ENCODE peak calls at places on chromosomes 13 and 19, in five cellular contexts. C, E, I, M and U are unnamed samples.

GRCh38 chr19:42683917-42684513 is 56.3 kb downstream of the PSG3 start:
- DNase-seq in C (no peak), E (peak; percentile 54), I (peak; percentile 57), M (no peak), U (peak; percentile 0)

GRCh38 chr13:112933649-112934048 is 35.4 kb upstream of the MCF2L start:
- DNase-seq in C (peak; percentile 50), E (no peak), I (no peak), M (no peak), U (no peak)

GRCh38 chr19:3065675-3066357 is 3.5 kb upstream of the TLE5 start:
- DNase-seq in C (no peak), E (no peak), I (no peak), M (no peak), U (no peak)

GRCh38 chr13:76917096-76917495 is 30.9 kb upstream of the KCTD12 start:
- DNase-seq in C (no peak), E (no peak), I (peak; percentile 92), M (no peak), U (no peak)

GRCh38 chr19:13007292-13008045 is 12.2 kb downstream of the NFIX start:
- DNase-seq in C (no peak), E (no peak), I (peak; percentile 42), M (no peak), U (no peak)

GRCh38 chr13:93227280-93227905 is 786 bp downstream of the GPC6 start:
- DNase-seq in C (no peak), E (no peak), I (peak; percentile 60), M (no peak), U (peak; percentile 70)

GRCh38 chr19:45508931-45509691 is 1.8 kb downstream of the VASP start:
- DNase-seq in C (peak; percentile 87), E (peak; percentile 92), I (peak; percentile 37), M (no peak), U (peak; percentile 84)

GRCh38 chr19:39599116-39599515 is 3.2 kb upstream of the LGALS13 start:
- DNase-seq in C (no peak), E (no peak), I (peak; percentile 38), M (no peak), U (peak; percentile 67)

GRCh38 chr19:14113762-14114414 is 3.7 kb downstream of the PRKACA start:
- DNase-seq in C (peak; percentile 75), E (no peak), I (no peak), M (peak; percentile 55), U (no peak)

GRCh38 chr19:5339950-5340636 is 519 bp downstream of the PTPRS start:
- DNase-seq in C (no peak), E (peak; percentile 46), I (no peak), M (no peak), U (peak; percentile 28)

GRCh38 chr19:37920591-37921450 is 13.8 kb downstream of the SIPA1L3 start:
- DNase-seq in C (no peak), E (no peak), I (no peak), M (no peak), U (no peak)

GRCh38 chr19:1122972-1123363 is 19.2 kb downstream of the GPX4 start:
- DNase-seq in C (peak; percentile 79), E (no peak), I (peak; percentile 64), M (no peak), U (peak; percentile 86)

GRCh38 chr19:18943465-18943864 is 2.4 kb upstream of the HOMER3 start:
- DNase-seq in C (no peak), E (no peak), I (no peak), M (no peak), U (no peak)

GRCh38 chr19:18939922-18940775 is 868 bp downstream of the HOMER3 start:
- DNase-seq in C (peak; percentile 72), E (peak; percentile 44), I (peak; percentile 40), M (no peak), U (peak; percentile 55)

GRCh38 chr19:18940791-18941627 is at the start of gene HOMER3:
- DNase-seq in C (peak; percentile 76), E (peak; percentile 79), I (peak; percentile 43), M (peak; percentile 62), U (peak; percentile 72)

GRCh38 chr19:18942692-18943091 is 1.7 kb upstream of the HOMER3 start:
- DNase-seq in C (no peak), E (no peak), I (no peak), M (no peak), U (no peak)

DNA sequence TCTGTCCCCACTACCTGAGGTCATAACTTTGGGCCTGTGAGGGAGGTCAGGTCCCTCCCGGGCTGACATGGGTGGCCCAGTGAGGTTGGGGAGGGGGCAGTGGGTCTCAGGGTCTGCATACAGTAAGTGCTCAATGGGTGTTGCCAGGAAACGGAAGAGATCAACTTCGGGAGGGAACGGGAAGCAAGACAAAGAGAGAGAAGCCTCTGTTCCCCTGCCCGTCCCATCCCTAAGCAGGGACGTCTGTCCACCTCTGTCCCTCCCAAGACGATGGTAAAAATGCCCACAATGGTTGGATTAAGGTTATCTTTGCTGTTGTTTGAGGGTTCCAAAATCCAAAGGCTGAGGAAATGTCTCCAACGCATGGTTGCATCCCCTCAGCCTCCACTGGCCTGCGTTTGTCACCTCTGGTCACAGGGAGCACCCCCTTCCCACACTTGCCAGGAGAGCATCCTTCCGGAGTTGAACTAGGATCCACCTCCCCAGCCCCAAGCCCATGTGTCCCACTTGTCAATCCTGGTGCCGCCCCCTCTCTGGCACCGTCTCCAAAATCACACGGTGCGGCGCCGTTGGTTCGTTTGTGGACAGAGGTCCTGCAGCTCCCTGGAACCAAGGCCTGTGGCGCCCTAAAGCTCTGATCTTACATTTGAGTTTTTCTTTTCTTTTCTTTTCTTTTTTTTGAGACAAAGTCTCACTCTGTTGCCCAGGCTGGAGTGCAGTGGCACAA is 774 bp upstream of the HOMER3 start:
- DNase-seq in C (no peak), E (no peak), I (no peak), M (no peak), U (no peak)
- H3K4me3 ChIP-seq in C (no peak overlapping the region), E (peak overlapping the region; percentile 94), I (peak overlapping the region; percentile 56), M (no peak overlapping the region), U (no peak overlapping the region)

DNA sequence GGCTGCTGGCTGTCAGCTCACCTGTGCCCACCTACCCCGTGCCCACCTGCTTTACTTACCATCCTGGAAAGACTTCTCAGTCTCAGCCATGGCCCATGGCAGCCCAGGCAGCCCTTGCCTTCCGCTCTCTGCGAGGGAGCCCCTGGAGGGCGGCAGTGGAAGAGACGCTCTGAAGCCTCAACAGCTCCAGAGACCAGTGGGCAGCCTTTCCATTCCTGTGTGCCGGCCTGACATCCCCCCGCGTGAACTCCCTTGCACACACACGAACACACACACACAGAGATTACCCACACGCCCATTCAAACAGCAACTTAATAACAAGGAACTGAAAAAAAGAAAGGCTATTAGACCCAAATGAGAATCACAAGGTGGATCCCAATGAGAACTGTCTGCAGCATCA is 14.2 kb upstream of the RASA3 start:
- DNase-seq in C (no peak), E (peak; percentile 21), I (no peak), M (peak; percentile 37), U (no peak)
- TF ChIP-seq CTCF in C (no peak), E (no peak), I (peak; percentile 37), M (no peak), U (peak; percentile 36)

GRCh38 chr13:72508392-72508791 is 219.0 kb downstream of the MZT1 start:
- DNase-seq in C (no peak), E (no peak), I (no peak), M (no peak), U (no peak)

GRCh38 chr13:72504026-72504925 is 223.2 kb downstream of the MZT1 start:
- DNase-seq in C (no peak), E (no peak), I (no peak), M (no peak), U (no peak)

GRCh38 chr13:72505376-72505775 is 222.1 kb downstream of the MZT1 start:
- DNase-seq in C (no peak), E (no peak), I (no peak), M (no peak), U (no peak)

GRCh38 chr13:72506706-72507105 is 220.7 kb downstream of the MZT1 start:
- DNase-seq in C (no peak), E (no peak), I (no peak), M (no peak), U (no peak)

DNA sequence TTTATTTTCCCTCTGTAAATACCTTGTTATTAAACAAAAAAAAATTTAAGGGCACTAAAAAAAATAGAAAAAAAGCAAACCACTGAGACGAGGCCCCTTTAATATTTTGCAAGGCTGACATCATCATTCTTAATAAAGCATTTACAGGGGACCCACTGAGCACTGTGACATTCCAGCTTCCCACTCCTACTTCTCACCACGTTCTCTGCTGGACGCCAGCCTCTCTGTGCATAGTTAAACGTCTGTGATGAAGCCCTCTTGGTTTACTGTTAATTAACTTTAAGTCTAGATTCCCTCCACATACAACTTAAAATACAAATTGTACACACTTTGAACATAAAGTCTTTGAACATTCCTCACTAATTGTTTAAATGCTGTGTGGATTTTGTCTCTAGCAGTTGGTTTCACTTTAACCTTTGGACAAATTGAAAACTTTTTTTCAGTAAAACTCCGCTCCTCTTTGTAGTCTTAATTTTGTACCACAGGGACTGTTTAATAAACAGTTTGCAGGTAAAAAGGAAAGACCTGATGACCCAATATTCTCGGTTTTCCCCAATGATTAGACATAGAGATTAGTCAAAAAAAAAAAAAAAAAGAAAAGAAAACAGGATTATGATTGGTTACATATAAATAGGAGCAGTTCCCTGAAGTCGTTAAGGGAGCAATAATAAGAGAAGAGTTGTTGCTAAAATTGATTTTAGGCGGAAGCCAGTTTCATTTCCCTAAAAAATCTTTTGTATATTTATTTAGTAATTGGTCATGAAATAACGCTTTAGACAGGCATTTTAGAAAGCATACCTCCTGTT is 219.8 kb downstream of the MZT1 start:
- DNase-seq in C (no peak), E (no peak), I (no peak), M (no peak), U (no peak)
- H3K4me3 ChIP-seq in C (no peak overlapping the region), E (no peak overlapping the region), I (peak overlapping the region; percentile 11), M (no peak overlapping the region), U (no peak overlapping the region)

DNA sequence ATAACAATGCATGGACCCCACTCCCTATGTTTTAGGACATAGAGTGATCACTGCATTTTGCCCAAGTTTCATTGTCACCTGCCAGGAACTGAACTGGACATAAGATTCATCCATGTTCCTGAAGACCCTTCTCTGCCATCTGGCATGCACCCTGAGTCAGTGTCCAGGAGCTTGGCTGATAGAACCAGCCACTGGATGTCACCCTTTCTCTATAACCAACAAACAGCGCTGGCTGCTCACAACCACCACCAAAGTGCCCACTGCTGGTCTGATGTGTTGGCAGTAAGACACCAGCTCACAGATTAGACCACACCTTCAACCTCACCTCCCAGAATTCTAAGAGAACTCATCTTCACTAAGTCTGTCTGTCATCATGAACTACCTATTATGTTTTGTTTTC is 333.4 kb downstream of the ITGBL1 start:
- DNase-seq in C (peak; percentile 66), E (peak; percentile 17), I (no peak), M (no peak), U (peak; percentile 61)
- TF ChIP-seq CTCF in C (no peak), E (peak; percentile 29), I (no peak), M (no peak), U (no peak)